ENCODE peak calls at places on chromosome 5, in nine cellular contexts. X is psoas muscle; H is CD4-positive, alpha-beta T cell; J is heart right ventricle; F is hepatocyte; T is pancreas; V is CD8-positive, alpha-beta T cell; D is astrocyte; N is heart left ventricle. Z is an unnamed sample.

GRCh38 chr5:146426853-146427618 is 20.1 kb upstream of the TCERG1 start:
- DNase-seq in T (no peak), J (no peak), F (peak), H (no peak), D (peak), X (no peak), V (no peak), N (no peak), Z (no peak)

GRCh38 chr5:88878976-88879375 is 4.0 kb downstream of the MEF2C start:
- DNase-seq in F (no peak), V (no peak), J (no peak), N (no peak), H (no peak), X (no peak), T (no peak), D (no peak), Z (no peak)

GRCh38 chr5:124892185-124892848 is 145.9 kb upstream of the ZNF608 start:
- DNase-seq in X (no peak), J (no peak), H (no peak), V (no peak), D (no peak), N (no peak), F (no peak), T (no peak), Z (no peak)

GRCh38 chr5:101866473-101866872 is 429.6 kb downstream of the SLCO4C1 start:
- DNase-seq in N (no peak), F (no peak), J (no peak), X (no peak), T (no peak), V (no peak), H (no peak), D (no peak), Z (no peak)

GRCh38 chr5:168023190-168023589 is 268.3 kb upstream of the WWC1 start:
- DNase-seq in F (peak), T (no peak), J (peak), N (peak), X (no peak), D (no peak), V (no peak), H (no peak), Z (no peak)

GRCh38 chr5:76363385-76364261 is 39.5 kb upstream of the IQGAP2 start:
- DNase-seq in V (no peak), J (no peak), F (no peak), T (peak), H (no peak), D (no peak), X (no peak), N (peak), Z (no peak)

GRCh38 chr5:998276-998974 is 10.2 kb upstream of the NKD2 start:
- DNase-seq in F (no peak), V (no peak), N (peak), X (peak), D (no peak), J (peak), H (no peak), T (peak), Z (peak)

GRCh38 chr5:115774684-115775083 is 41.8 kb downstream of the CDO1 start:
- DNase-seq in F (no peak), H (no peak), D (no peak), N (peak), J (peak), X (no peak), V (no peak), T (no peak), Z (no peak)

GRCh38 chr5:76404694-76405306 is 1.7 kb downstream of the IQGAP2 start:
- DNase-seq in X (no peak), F (no peak), N (no peak), D (no peak), H (no peak), T (no peak), J (no peak), V (no peak), Z (no peak)

GRCh38 chr5:169527863-169528262 is 55.7 kb upstream of the SPDL1 start:
- DNase-seq in H (no peak), N (no peak), D (peak), J (no peak), T (no peak), F (no peak), V (no peak), X (no peak), Z (no peak)

GRCh38 chr5:68991279-68991678 is 102.5 kb upstream of the SLC30A5 start:
- DNase-seq in H (no peak), J (no peak), F (no peak), D (no peak), V (no peak), N (no peak), X (no peak), T (no peak), Z (no peak)

GRCh38 chr5:180787711-180788431 is 14.7 kb downstream of the MGAT1 start:
- DNase-seq in H (no peak), J (no peak), X (no peak), T (no peak), F (no peak), N (no peak), D (peak), V (peak), Z (no peak)

GRCh38 chr5:40652441-40653220 is 27.1 kb upstream of the PTGER4 start:
- DNase-seq in J (no peak), V (no peak), D (no peak), X (no peak), T (no peak), F (no peak), N (no peak), H (peak), Z (no peak)

GRCh38 chr5:140362311-140362710 is 2.3 kb downstream of the SLC4A9 start:
- DNase-seq in F (no peak), D (no peak), H (no peak), V (no peak), N (no peak), T (no peak), J (no peak), X (no peak), Z (no peak)

GRCh38 chr5:140364472-140364765 is 4.4 kb downstream of the SLC4A9 start:
- DNase-seq in X (no peak), D (no peak), V (no peak), H (no peak), F (no peak), J (no peak), T (no peak), N (no peak), Z (no peak)

GRCh38 chr5:140362875-140363630 is 3.1 kb downstream of the SLC4A9 start:
- DNase-seq in F (peak), H (peak), D (peak), V (peak), X (peak), J (peak), T (peak), N (peak), Z (peak)

GRCh38 chr5:140365282-140365681 is 5.3 kb downstream of the SLC4A9 start:
- DNase-seq in N (no peak), X (no peak), J (no peak), D (no peak), V (no peak), T (no peak), H (no peak), F (no peak), Z (no peak)

DNA sequence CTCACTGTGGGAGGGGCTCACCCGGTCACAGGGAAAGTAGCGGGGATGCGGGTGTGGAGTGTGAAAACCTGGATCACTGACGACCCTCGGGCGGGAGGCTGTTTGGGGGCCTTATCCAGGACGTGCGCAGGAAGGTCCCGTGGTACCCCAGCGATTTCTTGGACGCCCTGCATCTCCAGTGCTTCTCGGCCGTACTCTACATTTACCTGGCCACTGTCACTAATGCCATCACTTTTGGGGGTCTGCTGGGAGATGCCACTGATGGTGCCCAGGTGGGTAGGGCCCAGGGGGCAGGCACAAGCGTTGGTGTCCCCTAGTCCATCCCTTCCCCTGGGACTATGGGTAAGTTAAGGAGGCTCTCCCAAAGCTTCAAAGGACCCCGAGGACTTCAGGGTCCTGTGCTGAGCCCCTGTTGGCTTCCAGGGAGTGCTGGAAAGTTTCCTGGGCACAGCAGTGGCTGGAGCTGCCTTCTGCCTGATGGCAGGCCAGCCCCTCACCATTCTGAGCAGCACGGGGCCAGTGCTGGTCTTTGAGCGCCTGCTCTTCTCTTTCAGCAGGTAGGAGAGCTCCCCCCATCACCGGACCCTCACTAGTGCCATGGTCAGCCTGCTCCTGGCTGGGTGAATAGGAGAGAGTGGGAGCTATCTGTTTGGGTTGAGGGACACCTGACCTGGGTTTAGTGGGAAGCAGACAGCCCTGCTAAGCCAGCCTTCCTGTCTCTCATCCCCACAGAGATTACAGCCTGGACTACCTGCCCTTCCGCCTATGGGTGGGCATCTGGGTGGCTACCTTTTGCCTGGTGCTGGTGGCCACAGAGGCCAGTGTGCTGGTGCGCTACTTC is 3.9 kb downstream of the SLC4A9 start:
- DNase-seq in N (no peak), X (peak), T (no peak), F (no peak), H (no peak), D (no peak), V (no peak), J (no peak), Z (no peak)
- TF ChIP-seq CTCF in N (no peak), X (no peak), T (no peak), F (no peak), H (no peak), D (no peak), V (no peak), J (no peak), Z (no peak)

DNA sequence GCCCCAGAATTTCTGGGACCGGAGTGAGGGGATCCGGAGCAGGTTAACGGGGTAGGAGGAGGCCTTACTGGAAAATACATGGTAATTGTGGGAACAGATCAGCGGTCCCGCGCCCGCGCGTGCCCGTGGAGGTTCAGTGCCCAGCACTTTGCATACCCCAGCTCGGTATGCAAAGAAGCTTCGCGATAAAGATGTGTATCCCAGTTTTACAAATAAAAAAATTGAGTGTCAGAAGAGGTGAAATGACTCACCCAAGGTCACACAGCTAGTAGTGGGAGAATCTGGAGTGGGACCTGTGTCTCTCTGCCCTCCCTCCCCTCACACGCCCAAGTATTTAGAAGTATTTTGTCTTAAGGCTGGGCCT is 965 bp downstream of the NEURL1B start:
- DNase-seq in D (no peak), V (no peak), H (no peak), T (no peak), N (peak), J (no peak), F (no peak), X (no peak), Z (no peak)
- TF ChIP-seq CTCF in D (no peak), V (no peak), H (no peak), T (no peak), N (no peak), J (no peak), F (no peak), X (no peak), Z (no peak)

GRCh38 chr5:172453206-172453985 is 929 bp downstream of the SH3PXD2B start:
- DNase-seq in H (no peak), X (peak), F (peak), D (peak), J (no peak), N (no peak), T (no peak), V (no peak), Z (no peak)
- TF ChIP-seq CTCF in H (no peak), X (peak), F (peak), D (peak), J (peak), N (no peak), T (peak), V (no peak), Z (no peak)

DNA sequence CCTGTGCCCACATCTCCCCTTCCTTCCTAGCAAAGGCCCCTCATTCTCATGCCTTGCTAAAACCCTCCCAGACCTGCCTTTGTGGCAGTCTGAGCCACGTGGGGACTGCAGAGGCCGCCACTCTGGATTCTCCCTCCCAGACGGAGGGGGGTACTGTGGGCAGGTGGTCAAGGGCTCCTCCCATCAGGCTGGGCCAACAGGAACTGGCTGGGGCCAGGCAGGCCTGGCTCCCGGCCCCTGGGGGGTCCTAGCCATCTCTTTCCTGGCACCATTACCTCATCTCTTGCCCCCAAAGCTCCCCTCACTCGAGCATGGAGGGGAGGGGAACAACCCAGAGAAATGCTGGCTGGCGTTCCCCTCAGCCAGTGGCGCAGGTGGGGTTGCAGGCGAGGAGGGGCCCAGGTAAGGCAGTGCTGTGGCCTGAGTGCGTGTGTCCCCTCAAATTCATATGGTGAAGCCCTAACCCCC is 88.6 kb downstream of the ZNF354C start:
- DNase-seq in H (no peak), X (peak), N (no peak), D (no peak), V (no peak), J (no peak), T (no peak), F (no peak), Z (no peak)
- TF ChIP-seq CTCF in H (no peak), X (no peak), N (no peak), D (no peak), V (no peak), J (no peak), T (no peak), F (no peak), Z (no peak)

DNA sequence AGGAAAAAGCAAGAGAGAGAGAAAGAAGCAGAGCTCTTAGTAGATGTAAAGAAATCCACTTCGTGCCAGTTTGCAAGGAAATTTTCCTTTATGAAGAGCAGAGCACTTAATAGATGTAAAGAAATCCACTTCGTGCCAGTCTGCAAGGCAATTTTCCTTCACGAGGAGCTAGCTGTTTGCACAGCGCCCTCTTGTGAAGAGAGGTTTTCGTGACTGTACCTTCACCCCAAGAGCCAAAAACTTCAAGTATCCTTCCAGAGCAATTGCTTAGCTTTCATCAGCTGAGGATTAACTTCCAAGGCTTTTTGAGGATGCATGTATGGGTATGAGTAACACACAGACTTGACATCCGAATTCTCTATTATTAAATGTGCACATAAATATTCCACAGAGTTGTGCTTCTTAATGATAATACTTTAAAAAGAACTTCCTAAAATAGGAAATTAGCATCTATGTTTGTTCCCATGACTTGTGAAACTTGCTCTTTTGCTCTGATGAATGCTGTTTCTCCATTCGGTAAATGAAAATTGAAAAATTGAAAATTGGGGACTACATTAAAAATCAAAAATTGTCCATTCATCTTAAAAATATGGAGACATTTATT is 525.6 kb downstream of the PDE4D start:
- DNase-seq in N (peak), T (peak), J (peak), V (peak), D (peak), F (peak), H (peak), X (peak), Z (no peak)
- TF ChIP-seq CTCF in N (peak), T (peak), J (peak), V (peak), D (peak), F (peak), H (peak), X (peak), Z (no peak)

GRCh38 chr5:160458971-160459800 is 37.5 kb downstream of the PTTG1 start:
- DNase-seq in N (no peak), X (no peak), T (no peak), F (no peak), J (no peak), V (no peak), D (peak), H (no peak), Z (no peak)

GRCh38 chr5:160463227-160463626 is 41.6 kb downstream of the PTTG1 start:
- DNase-seq in H (no peak), X (no peak), V (no peak), D (no peak), J (no peak), N (no peak), F (no peak), T (no peak), Z (no peak)

GRCh38 chr5:160462167-160462566 is 40.5 kb downstream of the PTTG1 start:
- DNase-seq in F (no peak), X (no peak), N (no peak), D (no peak), H (no peak), T (no peak), V (no peak), J (no peak), Z (no peak)

GRCh38 chr5:160461378-160461777 is 39.7 kb downstream of the PTTG1 start:
- DNase-seq in F (no peak), V (no peak), H (no peak), T (no peak), J (no peak), X (no peak), D (no peak), N (no peak), Z (no peak)

DNA sequence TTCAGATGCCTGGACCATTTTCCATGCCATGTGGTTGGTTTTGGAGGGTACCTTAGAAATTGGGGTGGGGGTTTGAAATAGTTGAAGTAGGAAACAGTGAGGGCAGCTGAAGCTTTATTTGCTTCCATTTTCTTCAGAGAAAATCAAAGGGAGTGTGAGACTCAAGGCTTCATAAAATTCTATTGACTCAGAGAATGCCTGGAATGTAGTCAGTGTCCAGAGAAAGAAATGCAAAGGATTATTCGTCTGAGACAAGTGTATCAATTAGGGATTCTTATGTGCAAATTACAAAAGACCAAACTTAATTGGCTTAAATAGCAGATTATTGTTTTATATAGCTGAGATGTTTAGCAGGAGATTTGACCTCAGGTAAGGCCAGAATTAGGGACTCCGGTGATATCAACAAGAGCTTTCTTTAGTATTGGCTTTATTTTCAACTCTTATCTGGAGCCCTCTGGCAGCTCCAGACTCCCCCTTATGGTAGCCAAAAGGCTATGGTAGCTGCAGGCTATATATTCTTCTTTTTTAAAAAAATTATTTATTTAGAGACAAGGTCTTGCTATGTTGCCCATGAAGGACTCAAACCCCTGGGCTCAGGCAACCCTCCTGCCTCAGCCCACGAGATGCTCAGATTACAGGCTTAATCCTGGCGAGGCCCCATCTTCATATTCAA is 38.9 kb downstream of the PTTG1 start:
- DNase-seq in N (no peak), D (peak), F (no peak), X (no peak), V (no peak), H (no peak), J (no peak), T (no peak), Z (no peak)
- TF ChIP-seq CTCF in N (no peak), D (peak), F (no peak), X (no peak), V (no peak), H (no peak), J (no peak), T (no peak), Z (no peak)

DNA sequence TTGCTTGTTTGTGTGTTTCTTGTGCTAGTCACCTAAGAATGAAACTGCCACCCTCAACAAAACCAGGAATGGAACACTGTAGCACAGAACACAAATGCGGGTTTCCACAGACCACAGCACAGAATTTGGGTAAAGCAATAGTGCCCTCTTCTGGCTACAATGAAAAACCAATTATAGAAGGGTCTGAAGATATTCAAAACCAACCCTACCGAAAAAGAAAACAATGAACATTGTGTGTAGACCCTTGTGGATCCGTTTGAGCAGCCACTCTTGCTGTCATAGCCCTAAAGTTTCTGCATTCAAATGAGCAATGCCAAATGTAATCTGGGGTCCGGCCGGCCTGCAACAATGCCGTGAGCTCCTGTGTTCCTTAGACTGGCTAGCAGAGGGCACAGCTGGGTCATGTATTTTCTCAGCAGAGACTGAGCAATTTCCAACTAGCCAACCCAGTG is 8.3 kb upstream of the ENC1 start:
- DNase-seq in T (peak), F (peak), X (no peak), J (no peak), V (peak), D (peak), N (no peak), H (no peak), Z (no peak)
- TF ChIP-seq CTCF in T (peak), F (peak), X (peak), J (peak), V (peak), D (peak), N (peak), H (peak), Z (no peak)

GRCh38 chr5:126069329-126069728 is 353.9 kb upstream of the GRAMD2B start:
- DNase-seq in N (no peak), D (no peak), H (no peak), X (no peak), V (no peak), J (no peak), T (no peak), F (no peak), Z (no peak)
- TF ChIP-seq CTCF in N (no peak), D (no peak), H (no peak), X (no peak), V (no peak), J (no peak), T (no peak), F (no peak), Z (no peak)

GRCh38 chr5:138180183-138180782 is 1.4 kb downstream of the KIF20A start:
- DNase-seq in X (no peak), J (no peak), H (no peak), N (no peak), F (peak), T (no peak), V (no peak), D (peak), Z (no peak)
- TF ChIP-seq CTCF in X (no peak), J (peak), H (no peak), N (no peak), F (peak), T (no peak), V (peak), D (peak), Z (no peak)

GRCh38 chr5:94613583-94613982 is 4.8 kb downstream of the KIAA0825 start:
- DNase-seq in T (no peak), H (no peak), N (no peak), X (no peak), V (no peak), D (no peak), J (no peak), F (peak), Z (no peak)
- TF ChIP-seq CTCF in T (no peak), H (no peak), N (no peak), X (no peak), V (no peak), D (no peak), J (no peak), F (peak), Z (no peak)

Z was measured in omental fat pad.